ENCODE peak calls at places on chromosome 15, in five cellular contexts. One of them, this sample, is unnamed.

GRCh38 chr15:69232144-69232543 is 66.6 kb upstream of the PAQR5 start:
- DNase-seq in A549: no peak
- DNase-seq in colonic mucosa: no peak
- DNase-seq in IMR-90: peak; percentile 7
- DNase-seq in NCI-H187: no peak
- DNase-seq in this sample: no peak

GRCh38 chr15:59522988-59523461 is 85.0 kb downstream of the FAM81A start:
- DNase-seq in IMR-90: no peak
- DNase-seq in A549: no peak
- DNase-seq in NCI-H187: peak; percentile 62
- DNase-seq in colonic mucosa: no peak
- DNase-seq in this sample: peak; percentile 10

GRCh38 chr15:78317145-78317836 is 17.9 kb upstream of the SKIC8 start:
- DNase-seq in IMR-90: no peak
- DNase-seq in colonic mucosa: peak; percentile 63
- DNase-seq in A549: no peak
- DNase-seq in NCI-H187: no peak
- DNase-seq in this sample: no peak

GRCh38 chr15:34056921-34057320 is 17.9 kb upstream of the AVEN start:
- DNase-seq in NCI-H187: no peak
- DNase-seq in IMR-90: no peak
- DNase-seq in A549: no peak
- DNase-seq in colonic mucosa: no peak
- DNase-seq in this sample: no peak

GRCh38 chr15:78175333-78175732 is 26.2 kb downstream of the IDH3A start:
- DNase-seq in A549: no peak
- DNase-seq in NCI-H187: no peak
- DNase-seq in IMR-90: no peak
- DNase-seq in colonic mucosa: peak; percentile 17
- DNase-seq in this sample: no peak

GRCh38 chr15:40379853-40380252 is 2.7 kb upstream of the KNSTRN start:
- DNase-seq in IMR-90: peak; percentile 99
- DNase-seq in A549: peak; percentile 55
- DNase-seq in NCI-H187: no peak
- DNase-seq in colonic mucosa: no peak
- DNase-seq in this sample: no peak

GRCh38 chr15:81273855-81274254 is 50.1 kb downstream of the STARD5 start:
- DNase-seq in IMR-90: no peak
- DNase-seq in A549: no peak
- DNase-seq in NCI-H187: no peak
- DNase-seq in colonic mucosa: no peak
- DNase-seq in this sample: no peak

GRCh38 chr15:71232411-71232810 is 117.1 kb downstream of the THSD4 start:
- DNase-seq in IMR-90: peak; percentile 12
- DNase-seq in A549: no peak
- DNase-seq in colonic mucosa: no peak
- DNase-seq in NCI-H187: no peak
- DNase-seq in this sample: no peak

GRCh38 chr15:48285329-48286214 is 45.7 kb upstream of the DUT start:
- DNase-seq in A549: peak; percentile 38
- DNase-seq in NCI-H187: peak; percentile 17
- DNase-seq in colonic mucosa: peak; percentile 79
- DNase-seq in IMR-90: peak; percentile 92
- DNase-seq in this sample: peak; percentile 67

GRCh38 chr15:57298843-57299550 is 77.3 kb upstream of the CGNL1 start:
- DNase-seq in NCI-H187: no peak
- DNase-seq in IMR-90: peak; percentile 17
- DNase-seq in A549: no peak
- DNase-seq in colonic mucosa: no peak
- DNase-seq in this sample: no peak

GRCh38 chr15:53837263-53837662 is 77.8 kb upstream of the WDR72 start:
- DNase-seq in A549: no peak
- DNase-seq in IMR-90: no peak
- DNase-seq in colonic mucosa: peak; percentile 87
- DNase-seq in NCI-H187: peak; percentile 76
- DNase-seq in this sample: peak; percentile 94

GRCh38 chr15:36972704-36973103 is 127.6 kb downstream of the MEIS2 start:
- DNase-seq in A549: no peak
- DNase-seq in colonic mucosa: no peak
- DNase-seq in IMR-90: no peak
- DNase-seq in NCI-H187: no peak
- DNase-seq in this sample: no peak

GRCh38 chr15:47727676-47728075 is 10.4 kb downstream of the SEMA6D start:
- DNase-seq in colonic mucosa: no peak
- DNase-seq in NCI-H187: peak; percentile 38
- DNase-seq in IMR-90: peak; percentile 15
- DNase-seq in A549: no peak
- DNase-seq in this sample: no peak

GRCh38 chr15:89442671-89443307 is 53.6 kb downstream of the RHCG start:
- DNase-seq in A549: peak; percentile 88
- DNase-seq in IMR-90: peak; percentile 8
- DNase-seq in NCI-H187: peak; percentile 5
- DNase-seq in colonic mucosa: peak; percentile 58
- DNase-seq in this sample: peak; percentile 77

GRCh38 chr15:94238539-94239118 is 7.3 kb downstream of the MCTP2 start:
- DNase-seq in A549: no peak
- DNase-seq in IMR-90: no peak
- DNase-seq in NCI-H187: no peak
- DNase-seq in colonic mucosa: no peak
- DNase-seq in this sample: no peak

GRCh38 chr15:45146405-45146804 is 16.6 kb downstream of the DUOX1 start:
- DNase-seq in NCI-H187: no peak
- DNase-seq in IMR-90: no peak
- DNase-seq in colonic mucosa: no peak
- DNase-seq in A549: no peak
- DNase-seq in this sample: no peak

GRCh38 chr15:78131295-78132021 is at the start of gene CIB2:
- DNase-seq in A549: peak; percentile 92
- DNase-seq in colonic mucosa: peak; percentile 72
- DNase-seq in IMR-90: peak; percentile 41
- DNase-seq in NCI-H187: no peak
- DNase-seq in this sample: peak; percentile 44

GRCh38 chr15:47273817-47274216 is 443.5 kb upstream of the SEMA6D start:
- DNase-seq in NCI-H187: no peak
- DNase-seq in IMR-90: no peak
- DNase-seq in A549: no peak
- DNase-seq in colonic mucosa: no peak
- DNase-seq in this sample: no peak

GRCh38 chr15:84992157-84992940 is 10.7 kb downstream of the PDE8A start:
- DNase-seq in NCI-H187: no peak
- DNase-seq in colonic mucosa: peak; percentile 52
- DNase-seq in A549: peak; percentile 80
- DNase-seq in IMR-90: peak; percentile 87
- DNase-seq in this sample: no peak